ENCODE peak calls at places on chromosomes 13 and 19, in eight cellular contexts. L, E, X, F, O, G, T and W are unnamed samples.

GRCh38 chr19:37691881-37692504 is 27.6 kb downstream of the ZNF607 start:
- DNase-seq in L (peak; percentile 89), E (peak; percentile 89), X (peak; percentile 85), F (peak; percentile 93), O (peak; percentile 32), G (peak; percentile 82), T (peak; percentile 43), W (peak; percentile 10)

GRCh38 chr19:31448221-31448657 is 99.0 kb upstream of the TSHZ3 start:
- DNase-seq in L (peak; percentile 65), E (peak; percentile 78), X (peak; percentile 30), F (peak; percentile 3), O (peak; percentile 65), G (peak; percentile 36), T (no peak), W (no peak)

GRCh38 chr13:94192576-94192975 is 286.9 kb downstream of the DCT start:
- DNase-seq in L (no peak), E (no peak), X (peak; percentile 34), F (peak; percentile 30), O (no peak), G (no peak), T (no peak), W (no peak)

GRCh38 chr13:108993346-108993745 is 363.9 kb downstream of the MYO16 start:
- DNase-seq in L (no peak), E (peak; percentile 43), X (no peak), F (no peak), O (no peak), G (no peak), T (no peak), W (peak; percentile 8)

GRCh38 chr13:84192125-84192524 is 309.9 kb upstream of the SLITRK1 start:
- DNase-seq in L (no peak), E (peak; percentile 99), X (no peak), F (no peak), O (peak; percentile 90), G (no peak), T (no peak), W (peak; percentile 54)

GRCh38 chr13:91714726-91715334 is 316.4 kb downstream of the GPC5 start:
- DNase-seq in L (no peak), E (no peak), X (no peak), F (no peak), O (no peak), G (no peak), T (no peak), W (no peak)

GRCh38 chr13:108322206-108322824 is 52.8 kb downstream of the TNFSF13B start:
- DNase-seq in L (no peak), E (peak; percentile 33), X (no peak), F (peak; percentile 66), O (peak; percentile 13), G (no peak), T (no peak), W (peak; percentile 43)

GRCh38 chr19:30274987-30275386 is 97.2 kb upstream of the ZNF536 start:
- DNase-seq in L (no peak), E (no peak), X (no peak), F (no peak), O (no peak), G (no peak), T (no peak), W (no peak)

GRCh38 chr19:2543463-2544442 is 67.8 kb downstream of the GADD45B start:
- DNase-seq in L (peak; percentile 94), E (peak; percentile 99), X (peak; percentile 97), F (peak; percentile 92), O (peak; percentile 86), G (peak; percentile 88), T (peak; percentile 91), W (peak; percentile 89)

GRCh38 chr13:75761373-75761772 is 125.2 kb downstream of the LMO7 start:
- DNase-seq in L (no peak), E (no peak), X (no peak), F (no peak), O (no peak), G (no peak), T (no peak), W (peak; percentile 17)

GRCh38 chr13:34114581-34114980 is 296.6 kb downstream of the RFC3 start:
- DNase-seq in L (no peak), E (no peak), X (no peak), F (no peak), O (no peak), G (no peak), T (no peak), W (no peak)

GRCh38 chr19:31406106-31406505 is 56.9 kb upstream of the TSHZ3 start:
- DNase-seq in L (no peak), E (no peak), X (no peak), F (no peak), O (no peak), G (no peak), T (no peak), W (no peak)

GRCh38 chr13:23610966-23611486 is 40.8 kb downstream of the TNFRSF19 start:
- DNase-seq in L (no peak), E (peak; percentile 69), X (no peak), F (no peak), O (no peak), G (peak; percentile 25), T (no peak), W (no peak)

GRCh38 chr19:5578094-5578846 is 10.5 kb upstream of the TINCR start:
- DNase-seq in L (peak; percentile 82), E (no peak), X (peak; percentile 72), F (peak; percentile 79), O (no peak), G (peak; percentile 74), T (peak; percentile 59), W (peak; percentile 75)

GRCh38 chr19:3184847-3185481 is 766 bp upstream of the NCLN start:
- DNase-seq in L (peak; percentile 80), E (no peak), X (peak; percentile 81), F (peak; percentile 82), O (no peak), G (peak; percentile 80), T (no peak), W (peak; percentile 31)

GRCh38 chr19:1769645-1769985 is 16.3 kb downstream of the ONECUT3 start:
- DNase-seq in L (no peak), E (no peak), X (no peak), F (no peak), O (no peak), G (no peak), T (no peak), W (no peak)

GRCh38 chr19:29886535-29886934 is 55.5 kb upstream of the URI1 start:
- DNase-seq in L (no peak), E (no peak), X (no peak), F (no peak), O (no peak), G (no peak), T (no peak), W (no peak)

GRCh38 chr19:3142292-3142670 is 6.4 kb downstream of the GNA15 start:
- DNase-seq in L (no peak), E (peak; percentile 77), X (no peak), F (no peak), O (peak; percentile 79), G (no peak), T (no peak), W (peak; percentile 89)

GRCh38 chr13:39779337-39780270 is 124.1 kb downstream of the COG6 start:
- DNase-seq in L (no peak), E (peak; percentile 62), X (no peak), F (no peak), O (no peak), G (no peak), T (no peak), W (no peak)
- H3K27ac ChIP-seq in L (no peak overlapping the region), E (no peak overlapping the region), X (no peak overlapping the region), F (no peak overlapping the region), O (no peak overlapping the region), G (no peak overlapping the region), T (no peak overlapping the region), W (no peak overlapping the region)

GRCh38 chr19:57465680-57466381 is 8.9 kb upstream of the VN1R1 start:
- DNase-seq in L (no peak), E (no peak), X (no peak), F (no peak), O (no peak), G (no peak), T (peak; percentile 14), W (no peak)
- TF ChIP-seq CTCF in L (no peak), E (peak; percentile 39), X (no peak), F (peak; percentile 42), O (peak; percentile 69), G (peak; percentile 12), T (peak; percentile 75), W (peak; percentile 13)

GRCh38 chr19:49638360-49638759 is 1.6 kb downstream of the RRAS start:
- DNase-seq in L (no peak), E (no peak), X (no peak), F (no peak), O (peak; percentile 40), G (peak; percentile 42), T (no peak), W (no peak)
- H3K27ac ChIP-seq in L (peak overlapping the region; percentile 42), E (peak overlapping the region; percentile 75), X (peak overlapping the region; percentile 93), F (no peak overlapping the region), O (peak overlapping the region; percentile 29), G (peak overlapping the region; percentile 87), T (peak overlapping the region; percentile 8), W (peak overlapping the region; percentile 100)

GRCh38 chr19:36031308-36031707 is 1.4 kb downstream of the CLIP3 start:
- DNase-seq in L (no peak), E (no peak), X (no peak), F (no peak), O (no peak), G (no peak), T (no peak), W (no peak)

GRCh38 chr19:36027696-36028095 is 5.0 kb downstream of the CLIP3 start:
- DNase-seq in L (no peak), E (no peak), X (no peak), F (no peak), O (no peak), G (no peak), T (no peak), W (no peak)

GRCh38 chr19:36028313-36029041 is 4.2 kb downstream of the CLIP3 start:
- DNase-seq in L (no peak), E (no peak), X (no peak), F (no peak), O (no peak), G (no peak), T (no peak), W (no peak)

GRCh38 chr19:36030264-36031148 is 2.2 kb downstream of the CLIP3 start:
- DNase-seq in L (no peak), E (peak; percentile 11), X (no peak), F (no peak), O (peak; percentile 23), G (no peak), T (no peak), W (no peak)

GRCh38 chr19:36032251-36033104 is at the start of gene CLIP3:
- DNase-seq in L (peak; percentile 87), E (peak; percentile 59), X (no peak), F (peak; percentile 78), O (no peak), G (peak; percentile 32), T (no peak), W (no peak)
- TF ChIP-seq CTCF in L (peak; percentile 34), E (no peak), X (no peak), F (peak; percentile 2), O (no peak), G (no peak), T (no peak), W (no peak)

DNA sequence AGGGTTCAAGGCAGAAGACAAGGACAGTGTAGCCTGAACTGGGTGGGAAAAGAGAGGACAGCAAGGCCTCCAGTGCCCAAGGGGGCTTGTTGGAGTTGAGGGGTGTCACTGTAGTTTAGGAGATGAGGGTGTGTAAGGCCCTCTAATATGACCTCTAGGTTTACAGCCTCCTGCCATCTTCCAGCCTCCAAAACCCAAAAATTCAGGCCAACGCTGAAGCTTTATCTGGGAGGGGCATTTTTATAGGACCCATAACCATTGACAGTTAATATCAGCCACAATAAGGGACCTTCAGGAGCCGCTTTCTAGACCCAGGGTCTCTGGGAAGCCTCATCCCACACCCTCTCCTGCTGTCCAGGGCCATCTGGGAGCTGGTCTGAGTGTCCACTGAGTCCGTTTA is 2.8 kb downstream of the KLF1 start:
- DNase-seq in L (no peak), E (no peak), X (no peak), F (no peak), O (no peak), G (no peak), T (no peak), W (no peak)
- H3K27ac ChIP-seq in L (no peak overlapping the region), E (no peak overlapping the region), X (no peak overlapping the region), F (no peak overlapping the region), O (no peak overlapping the region), G (no peak overlapping the region), T (no peak overlapping the region), W (no peak overlapping the region)